ENCODE peak calls at places on chromosomes 1 and 21, in eight cellular contexts. U is EL; D is activated gamma-delta T cell treated with anti-CD3 and anti-CD28 coated beads, Interleukin-2, amount 50 U/mL, for 16 hours; O is activated T-helper 9 cell treated with anti-CD3 and anti-CD28 coated beads, Interleukin-2, amount 50 U/mL, for 16 hours; A is activated naive CD4-positive, alpha-beta T cell treated with anti-CD3 and anti-CD28 coated beads, Interleukin-2, amount 50 U/mL, for 16 hours; J is cardiac muscle cell; M is amniotic stem cell; Q is neuronal stem cell. W is an unnamed sample.

GRCh38 chr1:119219711-119220110 is 79.3 kb upstream of the WARS2 start:
- DNase-seq in U (no peak), D (no peak), O (no peak), A (no peak), J (no peak), M (no peak), Q (no peak), W (no peak)

GRCh38 chr21:33064623-33064996 is 5.3 kb upstream of the OLIG1 start:
- DNase-seq in U (no peak), D (no peak), O (no peak), A (no peak), J (no peak), M (no peak), Q (no peak), W (peak; percentile 20)

GRCh38 chr1:118147542-118147941 is 37.5 kb downstream of the SPAG17 start:
- DNase-seq in U (peak; percentile 86), D (no peak), O (no peak), A (no peak), J (no peak), M (no peak), Q (no peak), W (peak; percentile 20)

GRCh38 chr1:242033331-242033956 is 34.5 kb upstream of the MAP1LC3C start:
- DNase-seq in U (no peak), D (no peak), O (no peak), A (no peak), J (peak; percentile 68), M (no peak), Q (no peak), W (no peak)

GRCh38 chr1:211349730-211350129 is 23.1 kb downstream of the TRAF5 start:
- DNase-seq in U (no peak), D (no peak), O (no peak), A (no peak), J (no peak), M (no peak), Q (no peak), W (no peak)

GRCh38 chr1:164598719-164599118 is 39.7 kb downstream of the PBX1 start:
- DNase-seq in U (no peak), D (no peak), O (no peak), A (no peak), J (no peak), M (no peak), Q (no peak), W (no peak)

GRCh38 chr1:164895026-164895907 is 336.3 kb downstream of the PBX1 start:
- DNase-seq in U (no peak), D (no peak), O (no peak), A (no peak), J (no peak), M (no peak), Q (no peak), W (no peak)

GRCh38 chr1:11156441-11156840 is 32.7 kb upstream of the ANGPTL7 start:
- DNase-seq in U (no peak), D (no peak), O (no peak), A (no peak), J (no peak), M (no peak), Q (no peak), W (no peak)

W was measured in RPMI7951.